ENCODE peak calls at places on chromosome 19, in seven cellular contexts. M, G, N, I, P, F and R are unnamed samples.

GRCh38 chr19:58096884-58097283 is 1.1 kb downstream of the ZSCAN18 start:
- DNase-seq in M (no peak), I (no peak), G (no peak), F (no peak), N (no peak), P (no peak), R (no peak)

GRCh38 chr19:10508707-10509106 is 5.6 kb upstream of the KEAP1 start:
- DNase-seq in P (no peak), F (no peak), N (no peak), G (no peak), I (no peak), M (no peak), R (no peak)

GRCh38 chr19:39969681-39970423 is 1.1 kb upstream of the PSMC4 start:
- DNase-seq in M (no peak), I (no peak), F (peak), N (no peak), G (no peak), P (no peak), R (no peak)

GRCh38 chr19:2494447-2495129 is 18.7 kb downstream of the GADD45B start:
- DNase-seq in N (no peak), G (peak), P (peak), M (peak), I (peak), F (peak), R (peak)

GRCh38 chr19:6925801-6926751 is 38.7 kb downstream of the ADGRE1 start:
- DNase-seq in I (no peak), M (no peak), G (no peak), F (no peak), N (no peak), P (no peak), R (no peak)

GRCh38 chr19:32676186-32676894 is 692 bp downstream of the RGS9BP start:
- DNase-seq in I (no peak), M (no peak), G (no peak), N (peak), F (peak), P (peak), R (no peak)

GRCh38 chr19:13238891-13239534 is 88.8 kb downstream of the IER2 start:
- DNase-seq in F (no peak), G (no peak), P (no peak), I (no peak), N (no peak), M (no peak), R (no peak)

GRCh38 chr19:39045506-39045905 is 13.2 kb upstream of the FBXO27 start:
- DNase-seq in G (no peak), F (no peak), P (no peak), N (no peak), M (no peak), I (no peak), R (no peak)

GRCh38 chr19:30402790-30403189 is 30.6 kb downstream of the ZNF536 start:
- DNase-seq in G (no peak), I (no peak), P (no peak), N (no peak), F (no peak), M (no peak), R (no peak)

GRCh38 chr19:10535613-10536012 is 8.1 kb upstream of the ATG4D start:
- DNase-seq in N (no peak), F (no peak), M (no peak), P (no peak), I (no peak), G (no peak), R (no peak)

GRCh38 chr19:999379-999719 is 870 bp upstream of the GRIN3B start:
- DNase-seq in P (no peak), M (no peak), F (no peak), I (no peak), G (no peak), N (no peak), R (no peak)

GRCh38 chr19:13832096-13832495 is 36.9 kb downstream of the ZSWIM4 start:
- DNase-seq in P (no peak), N (no peak), I (no peak), G (no peak), M (no peak), F (no peak), R (no peak)

GRCh38 chr19:58021541-58022282 is 12.1 kb upstream of the ZSCAN1 start:
- DNase-seq in G (no peak), N (peak), M (no peak), I (no peak), P (peak), F (peak), R (no peak)

GRCh38 chr19:34269968-34270621 is 15.7 kb downstream of the GARRE1 start:
- DNase-seq in N (no peak), M (peak), P (peak), I (no peak), G (peak), F (peak), R (no peak)

GRCh38 chr19:11091343-11092153 is 2.3 kb downstream of the LDLR start:
- DNase-seq in F (no peak), P (peak), M (no peak), I (peak), G (peak), N (no peak), R (no peak)

GRCh38 chr19:2648528-2648937 is 54.0 kb downstream of the GNG7 start:
- DNase-seq in I (no peak), F (peak), P (peak), N (peak), G (no peak), M (peak), R (no peak)

GRCh38 chr19:31334101-31334848 is 15.0 kb downstream of the TSHZ3 start:
- DNase-seq in F (no peak), G (no peak), I (no peak), N (no peak), P (no peak), M (no peak), R (no peak)

GRCh38 chr19:17107546-17108452 is 32.2 kb downstream of the MYO9B start:
- DNase-seq in P (peak), F (peak), I (peak), N (no peak), M (no peak), G (peak), R (peak)

GRCh38 chr19:44753932-44754742 is 5.6 kb downstream of the BCL3 start:
- DNase-seq in I (no peak), G (peak), F (peak), P (peak), N (peak), M (peak), R (peak)

GRCh38 chr19:32224371-32225244 is 120.8 kb upstream of the ZNF507 start:
- DNase-seq in P (peak), F (peak), I (peak), G (no peak), M (peak), N (peak), R (no peak)

GRCh38 chr19:47509170-47509847 is 5.6 kb downstream of the NAPA start:
- DNase-seq in M (no peak), G (no peak), P (no peak), N (no peak), F (no peak), I (no peak), R (no peak)

GRCh38 chr19:12647490-12648071 is 19.0 kb downstream of the MAN2B1 start:
- DNase-seq in G (peak), I (no peak), N (peak), F (peak), P (peak), M (no peak), R (peak)

GRCh38 chr19:13460045-13460444 is 46.2 kb downstream of the CACNA1A start:
- DNase-seq in N (peak), F (no peak), G (no peak), M (no peak), P (no peak), I (no peak), R (no peak)

GRCh38 chr19:50702870-50703829 is 16.5 kb downstream of the SHANK1 start:
- DNase-seq in P (no peak), G (no peak), F (peak), N (no peak), I (no peak), M (no peak), R (no peak)

GRCh38 chr19:1241417-1242095 is at the start of gene ATP5F1D:
- DNase-seq in N (peak), P (peak), I (peak), F (peak), G (peak), M (peak), R (no peak)

GRCh38 chr19:12802267-12803106 is 618 bp downstream of the THSD8 start:
- DNase-seq in N (no peak), G (peak), F (no peak), I (no peak), P (no peak), M (no peak), R (no peak)

GRCh38 chr19:38079926-38080380 is 144.1 kb downstream of the DPF1 start:
- DNase-seq in I (peak), N (no peak), F (no peak), M (peak), G (no peak), P (no peak), R (no peak)

GRCh38 chr19:1929051-1929742 is 11.8 kb upstream of the CSNK1G2 start:
- DNase-seq in I (no peak), F (peak), M (peak), N (peak), P (peak), G (peak), R (peak)

GRCh38 chr19:17052439-17052838 is 22.8 kb downstream of the HAUS8 start:
- DNase-seq in M (peak), I (no peak), P (peak), G (no peak), N (peak), F (no peak), R (no peak)

GRCh38 chr19:30150626-30151025 is 208.6 kb downstream of the URI1 start:
- DNase-seq in F (peak), P (no peak), G (no peak), M (no peak), I (no peak), N (no peak), R (no peak)

GRCh38 chr19:51572415-51572814 is 1.3 kb downstream of the ZNF175 start:
- DNase-seq in F (no peak), M (no peak), G (no peak), P (no peak), N (no peak), I (no peak), R (no peak)

GRCh38 chr19:14159059-14159458 is 22.7 kb upstream of the ASF1B start:
- DNase-seq in N (no peak), I (no peak), P (no peak), F (no peak), M (no peak), G (no peak), R (no peak)

GRCh38 chr19:18468517-18468916 is 30.6 kb upstream of the ISYNA1 start:
- DNase-seq in P (no peak), I (no peak), F (peak), G (no peak), M (no peak), N (no peak), R (no peak)

DNA sequence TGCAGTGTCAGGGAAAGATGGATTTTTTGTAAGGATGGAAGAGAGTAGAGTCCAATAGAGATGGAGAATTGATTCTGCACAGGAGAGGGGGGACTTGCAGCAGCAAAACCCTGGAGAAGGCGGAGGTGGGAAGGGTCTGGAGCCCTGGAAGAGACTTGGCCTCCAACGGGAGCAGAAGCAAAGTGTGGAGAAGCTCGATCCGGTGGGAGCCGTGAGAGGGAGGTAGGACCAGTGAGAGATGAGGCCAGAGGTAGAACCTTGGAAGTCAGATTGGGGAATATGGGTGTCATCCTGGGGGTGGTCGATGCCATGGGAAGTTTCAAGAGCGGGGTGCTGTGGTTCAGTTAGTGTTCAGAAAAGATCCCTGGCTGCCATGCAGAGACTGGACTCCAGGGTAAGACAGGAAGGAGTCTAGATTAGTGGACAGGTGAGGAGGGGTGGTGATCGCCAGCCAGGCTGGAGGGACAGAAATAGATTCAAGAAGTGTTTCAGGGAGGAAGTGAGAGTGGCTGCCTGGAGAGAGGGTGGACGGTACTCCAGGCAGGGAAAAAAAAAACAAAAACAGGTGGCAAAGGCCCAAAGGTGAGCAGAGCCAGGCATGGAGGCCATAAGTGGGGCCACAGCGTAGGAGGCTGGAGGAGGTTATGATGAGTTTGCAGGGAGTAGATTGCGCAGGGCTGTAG is 2.6 kb downstream of the PPP5C start:
- DNase-seq in P (no peak), M (peak), G (no peak), I (no peak), N (no peak), F (no peak), R (no peak)
- TF ChIP-seq CTCF in P (no peak), M (no peak), G (no peak), I (no peak), N (no peak), F (no peak), R (no peak)

DNA sequence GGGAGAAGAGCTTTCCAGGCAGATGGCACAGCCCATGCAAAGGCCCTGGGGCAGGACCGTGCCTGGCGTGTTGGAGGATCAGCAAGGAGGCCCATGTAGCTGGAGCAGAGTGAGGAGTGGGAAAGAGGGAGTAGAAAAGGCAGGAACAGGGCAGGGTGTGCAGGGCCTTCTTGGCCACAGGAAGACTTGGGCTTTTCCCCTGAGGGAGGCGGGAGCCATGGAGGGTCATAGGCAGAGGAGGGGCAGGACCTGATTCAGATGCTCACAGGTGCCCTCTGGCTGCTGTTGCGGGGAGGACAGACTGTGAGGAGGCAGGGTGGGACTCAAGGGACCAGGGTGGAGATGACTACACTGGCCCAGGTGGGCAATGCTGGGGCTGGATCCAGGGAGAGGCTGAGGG is 13.8 kb upstream of the PTPRS start:
- DNase-seq in I (no peak), M (no peak), N (peak), F (no peak), P (no peak), G (no peak), R (no peak)
- TF ChIP-seq CTCF in I (peak), M (peak), N (peak), F (no peak), P (no peak), G (no peak), R (no peak)

GRCh38 chr19:29119582-29119981 is 93.4 kb downstream of the UQCRFS1 start:
- DNase-seq in N (peak), I (no peak), P (no peak), G (peak), F (no peak), M (no peak), R (no peak)
- TF ChIP-seq CTCF in N (no peak), I (no peak), P (no peak), G (no peak), F (no peak), M (no peak), R (no peak)

GRCh38 chr19:28257396-28257795 is 955.6 kb downstream of the UQCRFS1 start:
- DNase-seq in I (no peak), P (no peak), N (no peak), M (no peak), F (no peak), G (no peak), R (no peak)
- TF ChIP-seq CTCF in I (no peak), P (no peak), N (no peak), M (no peak), F (no peak), G (no peak), R (no peak)

DNA sequence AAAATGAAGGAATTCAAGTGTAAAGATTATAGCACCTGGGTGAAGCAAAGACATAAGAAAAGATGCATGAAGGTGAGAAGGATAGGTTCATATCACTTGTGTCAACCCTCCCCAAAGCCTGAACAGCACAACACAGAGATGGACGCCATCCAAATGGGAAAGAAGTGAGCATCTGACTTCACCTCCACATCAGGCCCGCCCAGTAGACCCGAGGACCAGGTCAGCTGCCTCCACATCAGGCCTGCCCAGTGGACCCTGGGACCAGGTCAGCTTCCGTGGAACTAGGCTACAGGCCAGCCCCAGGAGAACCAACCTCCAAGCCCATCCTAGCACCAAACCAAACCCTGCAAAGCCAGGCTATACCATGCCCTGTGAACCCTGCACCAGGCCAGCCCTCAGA is 862.9 kb downstream of the UQCRFS1 start:
- DNase-seq in M (no peak), I (no peak), G (no peak), F (no peak), P (no peak), N (no peak), R (no peak)
- TF ChIP-seq CTCF in M (no peak), I (no peak), G (no peak), F (no peak), P (no peak), N (no peak), R (no peak)

DNA sequence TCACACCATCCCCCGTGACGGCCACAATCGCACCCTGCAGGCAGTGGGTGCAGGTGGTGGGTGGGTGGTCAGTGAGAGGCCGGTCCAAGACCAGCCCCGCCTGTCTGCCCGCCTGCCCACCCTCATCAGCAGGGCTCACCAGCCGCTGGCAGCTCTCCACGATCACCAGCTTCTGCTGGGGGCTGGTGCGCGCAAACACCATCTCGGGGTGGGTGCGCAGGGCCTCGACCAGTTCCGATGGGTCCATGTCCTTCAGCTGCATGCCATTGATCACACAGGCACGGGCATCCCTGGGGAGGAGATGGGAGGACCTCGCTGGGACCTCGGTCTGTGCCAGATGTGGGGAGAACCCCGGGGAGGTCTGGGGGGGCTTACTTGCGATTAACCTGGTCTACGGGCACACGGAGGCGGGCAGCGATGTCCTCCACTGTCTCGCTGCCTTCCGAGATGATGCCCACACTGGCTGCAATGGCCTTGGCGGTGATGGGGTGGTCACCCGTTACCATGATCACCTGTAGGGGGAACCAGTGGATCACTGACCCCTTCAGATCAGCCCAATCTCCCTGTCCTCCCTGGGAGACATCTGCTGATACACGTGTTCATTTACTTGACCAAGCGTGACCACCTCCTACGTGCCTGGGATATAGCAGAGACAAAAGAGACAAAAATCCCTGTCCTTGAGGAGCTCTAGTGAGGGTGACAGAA is 8.0 kb downstream of the ATP4A start:
- DNase-seq in M (peak), N (peak), F (peak), I (no peak), G (no peak), P (no peak), R (no peak)
- TF ChIP-seq CTCF in M (peak), N (peak), F (no peak), I (peak), G (no peak), P (no peak), R (no peak)

DNA sequence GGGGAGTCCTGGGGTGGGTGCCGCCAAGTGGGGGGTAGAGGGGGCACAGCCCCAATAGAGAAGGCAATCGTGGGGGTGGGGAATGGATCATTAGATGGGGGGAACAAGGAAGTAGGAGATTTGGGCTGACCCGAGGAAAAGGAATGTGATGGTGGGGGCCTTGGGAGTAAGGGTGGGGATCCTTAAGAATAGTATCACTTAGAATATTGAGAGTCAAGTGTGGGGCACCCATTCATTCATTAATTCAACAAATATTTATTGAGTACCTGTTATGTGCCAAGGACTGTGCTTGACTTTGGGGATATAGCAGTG is 641 bp downstream of the PPP5C start:
- DNase-seq in I (no peak), P (no peak), N (no peak), F (no peak), M (no peak), G (no peak), R (no peak)
- TF ChIP-seq CTCF in I (no peak), P (peak), N (peak), F (no peak), M (peak), G (no peak), R (no peak)